ENCODE peak calls at places on chromosomes 13 and 19, in eight cellular contexts. A, X, Y, K, H, V, U and B are unnamed samples.

GRCh38 chr19:47697863-47698609 is 15.2 kb upstream of the EHD2 start:
- DNase-seq in Y (peak; percentile 75), V (peak; percentile 47), A (peak; percentile 74), X (peak; percentile 85), K (peak; percentile 94), U (peak; percentile 94), H (peak; percentile 80), B (peak; percentile 81)

GRCh38 chr19:46426035-46426505 is 2.7 kb downstream of the PNMA8C start:
- DNase-seq in V (no peak), Y (no peak), H (no peak), U (peak; percentile 33), X (no peak), K (peak; percentile 70), A (no peak), B (no peak)

GRCh38 chr19:56314018-56314583 is 538 bp downstream of the ZSCAN5A start:
- DNase-seq in H (no peak), X (no peak), A (no peak), Y (no peak), U (no peak), K (no peak), V (peak; percentile 23), B (no peak)

GRCh38 chr19:12984683-12985048 is 10.6 kb upstream of the NFIX start:
- DNase-seq in K (no peak), H (no peak), U (no peak), X (no peak), V (no peak), A (no peak), Y (peak; percentile 31), B (no peak)

GRCh38 chr13:35714588-35714987 is 238.1 kb upstream of the MAB21L1 start:
- DNase-seq in X (no peak), K (no peak), V (no peak), H (no peak), A (no peak), U (peak; percentile 71), Y (peak; percentile 36), B (no peak)

GRCh38 chr13:103859952-103860351 is 793.7 kb upstream of the SLC10A2 start:
- DNase-seq in H (no peak), U (no peak), K (no peak), V (no peak), X (no peak), Y (no peak), A (no peak), B (no peak)

GRCh38 chr13:46586766-46587509 is 34.0 kb downstream of the LRCH1 start:
- DNase-seq in K (no peak), H (no peak), U (no peak), X (no peak), Y (no peak), A (no peak), V (no peak), B (no peak)

GRCh38 chr13:77492982-77493381 is 42.5 kb upstream of the SCEL start:
- DNase-seq in X (no peak), U (no peak), Y (no peak), A (no peak), K (peak; percentile 42), V (no peak), H (no peak), B (no peak)

GRCh38 chr19:41479757-41480191 is 36.8 kb downstream of the ERICH4 start:
- DNase-seq in U (no peak), Y (peak; percentile 56), X (no peak), A (no peak), K (peak; percentile 41), H (no peak), V (no peak), B (peak; percentile 86)

GRCh38 chr19:37466277-37466797 is 907 bp downstream of the ZNF569 start:
- DNase-seq in H (no peak), X (no peak), K (no peak), V (no peak), U (no peak), A (no peak), Y (no peak), B (peak; percentile 20)

GRCh38 chr19:20423381-20424207 is 142.0 kb downstream of the ZNF737 start:
- DNase-seq in H (peak; percentile 31), X (peak; percentile 39), K (no peak), A (peak; percentile 50), V (peak; percentile 28), Y (peak; percentile 47), U (peak; percentile 37), B (peak; percentile 77)

GRCh38 chr19:55451522-55452380 is 8.7 kb upstream of the SHISA7 start:
- DNase-seq in H (no peak), X (no peak), U (peak; percentile 72), Y (no peak), V (peak; percentile 48), A (no peak), K (no peak), B (no peak)

GRCh38 chr13:28313579-28313978 is 175.2 kb downstream of the PAN3 start:
- DNase-seq in X (no peak), H (no peak), K (no peak), V (no peak), A (no peak), Y (no peak), U (peak; percentile 40), B (no peak)

GRCh38 chr19:20999731-21000352 is 20.6 kb upstream of the ZNF430 start:
- DNase-seq in U (peak; percentile 92), A (peak; percentile 86), H (peak; percentile 91), Y (peak; percentile 81), X (peak; percentile 52), V (peak; percentile 92), K (peak; percentile 12), B (peak; percentile 80)

GRCh38 chr13:113544071-113544891 is 40.3 kb upstream of the TFDP1 start:
- DNase-seq in Y (no peak), A (no peak), H (no peak), K (no peak), X (peak; percentile 65), U (no peak), V (no peak), B (no peak)

GRCh38 chr19:34320277-34320676 is 44.7 kb upstream of the GPI start:
- DNase-seq in A (no peak), U (no peak), K (no peak), Y (no peak), X (peak; percentile 33), H (no peak), V (no peak), B (no peak)

GRCh38 chr13:79995334-79995733 is 345.6 kb downstream of the SPRY2 start:
- DNase-seq in U (no peak), Y (no peak), X (no peak), H (no peak), K (no peak), V (no peak), A (no peak), B (no peak)

GRCh38 chr19:15701757-15702589 is 25.9 kb upstream of the OR10H2 start:
- DNase-seq in K (no peak), H (no peak), U (no peak), X (peak; percentile 68), V (no peak), A (peak; percentile 67), Y (no peak), B (no peak)

GRCh38 chr13:25943666-25944065 is 108.2 kb downstream of the SHISA2 start:
- DNase-seq in H (no peak), K (no peak), A (no peak), U (no peak), V (no peak), X (no peak), Y (no peak), B (no peak)

GRCh38 chr19:29682236-29682895 is 17.1 kb downstream of the PLEKHF1 start:
- DNase-seq in H (no peak), A (no peak), U (no peak), K (no peak), V (no peak), X (no peak), Y (no peak), B (no peak)

GRCh38 chr13:21039097-21039800 is 22.1 kb downstream of the LATS2 start:
- DNase-seq in A (no peak), Y (no peak), K (no peak), X (no peak), H (no peak), V (no peak), U (no peak), B (no peak)
- H3K27ac ChIP-seq in A (no peak overlapping the region), Y (peak overlapping the region; percentile 44), K (no peak overlapping the region), X (no peak overlapping the region), H (no peak overlapping the region), V (no peak overlapping the region), U (no peak overlapping the region), B (no peak overlapping the region)

DNA sequence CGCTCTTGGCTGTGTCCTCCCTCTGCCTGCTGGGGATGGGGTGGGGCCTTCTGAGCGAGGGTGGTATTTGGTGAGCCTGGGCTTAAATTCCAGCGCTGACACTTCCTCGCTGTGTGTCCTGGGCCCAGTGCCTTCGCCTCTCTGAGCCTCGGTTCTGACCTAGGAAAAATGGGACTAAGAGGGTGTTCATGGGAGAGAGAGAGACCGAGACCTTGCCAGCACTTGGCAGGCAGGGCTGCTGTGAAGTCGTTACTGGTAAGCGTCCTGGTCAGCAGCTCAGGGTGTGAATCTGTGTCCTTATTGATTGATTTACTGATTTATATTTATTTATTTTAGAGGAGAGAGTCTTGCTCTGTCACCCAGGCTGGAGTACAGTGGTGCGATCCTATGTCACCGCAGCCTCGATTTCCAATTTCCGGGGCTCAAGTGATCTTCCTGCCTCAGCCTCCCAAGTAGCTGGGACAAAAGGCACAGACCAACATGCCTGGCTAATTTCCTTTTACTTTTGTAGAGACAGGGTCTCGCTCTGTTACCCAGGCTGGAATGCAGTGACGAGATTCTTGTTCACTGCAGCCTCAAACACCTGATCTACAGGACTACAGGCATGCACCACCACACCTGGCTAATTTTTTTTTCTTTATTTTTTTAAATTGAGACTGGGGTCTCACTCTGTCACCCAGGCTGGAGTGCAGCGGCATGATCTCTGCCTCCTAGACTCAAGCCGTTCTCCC is 2.4 kb downstream of the PKN1 start:
- DNase-seq in K (no peak), V (no peak), U (no peak), A (no peak), Y (no peak), H (no peak), X (no peak), B (no peak)
- H3K9me3 ChIP-seq in K (no peaks in the 10 kb centered on the region), V (no peaks in the 10 kb centered on the region), U (no peaks in the 10 kb centered on the region), A (no peaks in the 10 kb centered on the region), Y (no peaks in the 10 kb centered on the region), H (no peaks in the 10 kb centered on the region), X (no peaks in the 10 kb centered on the region), B (no peaks in the 10 kb centered on the region)

GRCh38 chr19:48837081-48837524 is 812 bp upstream of the HSD17B14 start:
- DNase-seq in X (peak; percentile 62), Y (peak; percentile 84), K (peak; percentile 96), U (peak; percentile 99), H (peak; percentile 93), V (peak; percentile 82), A (peak; percentile 71), B (peak; percentile 91)
- H3K27ac ChIP-seq in X (peak overlapping the region; percentile 38), Y (peak overlapping the region; percentile 23), K (peak overlapping the region; percentile 80), U (peak overlapping the region; percentile 75), H (peak overlapping the region; percentile 90), V (no peak overlapping the region), A (no peak overlapping the region), B (peak overlapping the region; percentile 90)

GRCh38 chr19:51971624-51972023 is 15.0 kb downstream of the ZNF350 start:
- DNase-seq in Y (no peak), H (no peak), A (no peak), X (no peak), V (no peak), K (peak; percentile 66), U (peak; percentile 9), B (no peak)
- H3K9me3 ChIP-seq in Y (peaks cover 96% of the 10 kb centered on the region), H (peaks cover 34% of the 10 kb centered on the region), A (peaks cover 9% of the 10 kb centered on the region), X (no peaks in the 10 kb centered on the region), V (peaks cover 61% of the 10 kb centered on the region), K (peaks cover 96% of the 10 kb centered on the region), U (peaks cover 15% of the 10 kb centered on the region), B (peaks cover 18% of the 10 kb centered on the region)

GRCh38 chr13:47650221-47650620 is 350.9 kb downstream of the SUCLA2 start:
- DNase-seq in A (no peak), X (no peak), K (no peak), H (no peak), V (no peak), U (no peak), Y (no peak), B (no peak)
- H3K27ac ChIP-seq in A (no peak overlapping the region), X (no peak overlapping the region), K (no peak overlapping the region), H (no peak overlapping the region), V (no peak overlapping the region), U (no peak overlapping the region), Y (no peak overlapping the region), B (no peak overlapping the region)